ENCODE peak calls at places on chromosomes 5 and 9, in five cellular contexts. E is MCF 10A, M is coronary artery, V is RCC 7860, W is NCI-H345. J is an unnamed sample.

GRCh38 chr5:42721484-42721883 is 35.1 kb upstream of the CCDC152 start:
- DNase-seq in V (no peak), M (no peak), W (no peak), E (no peak), J (no peak)

GRCh38 chr9:131252120-131252519 is 24.2 kb downstream of the FAM78A start:
- DNase-seq in W (no peak), V (no peak), E (no peak), M (no peak), J (no peak)

GRCh38 chr5:149063017-149063687 is at the start of gene SH3TC2:
- DNase-seq in V (no peak), W (no peak), M (no peak), E (peak), J (peak)

GRCh38 chr5:91469517-91470165 is 86.5 kb upstream of the ARRDC3 start:
- DNase-seq in E (no peak), M (no peak), W (no peak), V (no peak), J (peak)

GRCh38 chr5:35136386-35136785 is 88.6 kb upstream of the AGXT2 start:
- DNase-seq in W (no peak), E (peak), M (no peak), V (peak), J (peak)

GRCh38 chr5:122463221-122463620 is 151.2 kb downstream of the SNCAIP start:
- DNase-seq in W (no peak), E (no peak), M (no peak), V (no peak), J (no peak)

GRCh38 chr5:50726475-50727148 is 60.2 kb downstream of the PARP8 start:
- DNase-seq in V (no peak), M (no peak), W (no peak), E (no peak), J (no peak)

GRCh38 chr5:58674711-58675110 is 91.8 kb downstream of the RAB3C start:
- DNase-seq in E (no peak), V (no peak), W (no peak), M (no peak), J (no peak)

GRCh38 chr9:126758916-126759576 is 45.8 kb upstream of the ZBTB43 start:
- DNase-seq in E (no peak), M (no peak), W (no peak), V (no peak), J (no peak)

GRCh38 chr9:126550891-126551351 is 62.8 kb upstream of the LMX1B start:
- DNase-seq in E (no peak), M (no peak), W (no peak), V (no peak), J (no peak)

GRCh38 chr5:76953551-76954382 is 922 bp downstream of the CRHBP start:
- DNase-seq in E (no peak), V (no peak), M (no peak), W (no peak), J (no peak)

GRCh38 chr9:121278535-121279169 is 10.7 kb downstream of the GSN start:
- DNase-seq in V (peak), W (no peak), E (peak), M (peak), J (peak)

GRCh38 chr9:92764381-92764987 is at the start of gene BICD2:
- DNase-seq in E (no peak), V (no peak), W (no peak), M (no peak), J (no peak)

GRCh38 chr5:115402822-115403577 is 106.5 kb upstream of the CCDC112 start:
- DNase-seq in E (peak), W (peak), V (no peak), M (no peak), J (peak)

GRCh38 chr5:140073296-140073695 is 30.2 kb upstream of the NRG2 start:
- DNase-seq in E (peak), W (no peak), M (no peak), V (peak), J (peak)

GRCh38 chr5:65480306-65480865 is 1.3 kb downstream of the ADAMTS6 start:
- DNase-seq in V (peak), W (peak), M (peak), E (peak), J (peak)

GRCh38 chr9:121688681-121689080 is 37.2 kb downstream of the DAB2IP start:
- DNase-seq in M (no peak), V (no peak), E (no peak), W (no peak), J (no peak)

GRCh38 chr5:37247036-37247435 is 2.1 kb downstream of the CPLANE1 start:
- DNase-seq in V (no peak), E (no peak), W (no peak), M (no peak), J (no peak)

GRCh38 chr9:129998491-129999122 is 44.4 kb downstream of the FNBP1 start:
- DNase-seq in W (no peak), V (no peak), M (no peak), E (no peak), J (no peak)

GRCh38 chr5:111486926-111487325 is 25.4 kb downstream of the STARD4 start:
- DNase-seq in W (no peak), V (no peak), E (no peak), M (no peak), J (no peak)

J was measured in PC-3.